ENCODE peak calls at places on chromosome 19, in four cellular contexts. I is H1, A is stomach, H is tibial nerve. X is an unnamed sample.

GRCh38 chr19:5926641-5927438 is 12.8 kb downstream of the CAPS start:
- DNase-seq in I (no peak), A (no peak), H (peak), X (peak)

GRCh38 chr19:24078688-24079087 is 8.3 kb upstream of the ZNF254 start:
- DNase-seq in H (no peak), I (no peak), A (no peak), X (no peak)

GRCh38 chr19:16435238-16435911 is 36.4 kb downstream of the EPS15L1 start:
- DNase-seq in A (no peak), I (no peak), H (peak), X (peak)

GRCh38 chr19:50658438-50659317 is 9.4 kb downstream of the C19orf81 start:
- DNase-seq in I (peak), A (peak), H (no peak), X (peak)

GRCh38 chr19:33444993-33445751 is 71.7 kb downstream of the CEBPG start:
- DNase-seq in I (no peak), A (no peak), H (no peak), X (no peak)

GRCh38 chr19:29667390-29667783 is 2.1 kb downstream of the PLEKHF1 start:
- DNase-seq in H (no peak), I (no peak), A (no peak), X (no peak)

GRCh38 chr19:45507864-45508680 is 793 bp downstream of the VASP start:
- DNase-seq in I (peak), A (peak), H (no peak), X (no peak)

GRCh38 chr19:9848761-9849160 is 13.6 kb downstream of the PIN1 start:
- DNase-seq in I (no peak), H (no peak), A (no peak), X (no peak)

GRCh38 chr19:3670796-3671679 is 29.2 kb downstream of the PIP5K1C start:
- DNase-seq in A (peak), H (peak), I (no peak), X (peak)

GRCh38 chr19:10419200-10419645 is 1.1 kb upstream of the PDE4A start:
- DNase-seq in I (no peak), H (no peak), A (no peak), X (no peak)

GRCh38 chr19:45809643-45810159 is 5.4 kb downstream of the RSPH6A start:
- DNase-seq in H (no peak), I (no peak), A (no peak), X (peak)

GRCh38 chr19:4234142-4234861 is 5.0 kb downstream of the EBI3 start:
- DNase-seq in I (no peak), A (no peak), H (no peak), X (no peak)

GRCh38 chr19:5157186-5157585 is 183.4 kb downstream of the PTPRS start:
- DNase-seq in A (no peak), I (no peak), H (no peak), X (no peak)

GRCh38 chr19:18520848-18521691 is 800 bp downstream of the ELL start:
- DNase-seq in H (no peak), I (peak), A (peak), X (peak)

GRCh38 chr19:44847144-44848035 is 1.3 kb downstream of the NECTIN2 start:
- DNase-seq in H (peak), I (peak), A (peak), X (peak)

GRCh38 chr19:16098416-16098768 is 13.3 kb upstream of the RAB8A start:
- DNase-seq in I (no peak), A (no peak), H (no peak), X (no peak)

GRCh38 chr19:18393836-18394235 is 3.6 kb downstream of the LRRC25 start:
- DNase-seq in A (peak), I (no peak), H (no peak), X (no peak)

DNA sequence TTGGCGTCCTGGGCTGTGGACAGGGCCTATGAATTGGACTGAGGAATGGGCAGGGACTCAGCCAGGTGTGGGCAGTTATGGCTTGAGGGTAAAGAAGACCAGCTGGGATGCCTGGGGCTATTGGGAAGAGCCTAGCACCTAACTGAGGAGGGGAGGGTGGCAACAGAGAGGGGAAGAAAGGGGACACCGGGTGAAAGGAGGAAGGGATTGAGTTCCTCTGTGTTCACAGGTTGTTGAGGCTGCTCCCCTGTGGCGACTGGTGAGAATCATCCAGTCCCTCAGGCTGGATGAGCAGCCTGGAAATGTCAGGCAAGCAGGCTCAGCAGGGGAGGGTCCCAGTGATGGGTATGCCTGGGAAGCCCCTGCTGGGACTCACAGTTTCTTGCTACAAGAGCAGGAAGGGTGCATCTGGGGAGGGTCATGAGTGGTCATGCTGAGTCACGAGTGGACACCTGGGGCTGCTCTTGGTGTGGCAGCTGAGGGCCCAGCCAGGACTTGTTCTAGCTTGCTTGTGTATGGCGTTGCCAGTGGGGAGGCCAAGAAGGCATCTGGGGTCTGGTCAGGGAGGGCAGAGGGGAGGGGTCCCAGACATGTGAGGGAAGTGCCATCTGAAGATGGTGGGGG is 1.4 kb downstream of the ZNF324 start:
- DNase-seq in I (no peak), H (no peak), A (no peak), X (no peak)
- H3K4me3 ChIP-seq in I (peak), H (no peak), A (no peak), X (no peak)

DNA sequence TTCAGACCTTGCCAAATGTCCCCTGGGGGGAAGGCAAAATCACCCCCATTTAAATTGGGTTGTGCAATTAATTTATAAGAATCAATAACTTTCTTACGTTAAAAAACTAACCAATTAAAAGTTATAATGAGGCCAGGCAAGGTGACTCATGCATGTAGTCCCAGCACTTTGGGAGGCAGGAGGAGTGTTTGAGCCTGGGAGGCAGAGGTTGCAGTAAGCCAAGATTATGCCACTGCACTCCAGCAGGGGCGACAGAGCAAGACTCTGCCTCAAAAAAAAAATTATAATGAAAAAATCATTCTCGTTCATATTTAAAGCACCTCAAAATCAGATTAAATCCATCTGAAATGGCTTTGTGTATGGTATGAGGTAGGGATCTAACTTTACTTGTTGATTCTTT is 18.4 kb upstream of the SIGLEC14 start:
- DNase-seq in H (no peak), A (no peak), I (no peak), X (peak)
- TF ChIP-seq CTCF in H (no peak), A (no peak), I (peak), X (peak)

DNA sequence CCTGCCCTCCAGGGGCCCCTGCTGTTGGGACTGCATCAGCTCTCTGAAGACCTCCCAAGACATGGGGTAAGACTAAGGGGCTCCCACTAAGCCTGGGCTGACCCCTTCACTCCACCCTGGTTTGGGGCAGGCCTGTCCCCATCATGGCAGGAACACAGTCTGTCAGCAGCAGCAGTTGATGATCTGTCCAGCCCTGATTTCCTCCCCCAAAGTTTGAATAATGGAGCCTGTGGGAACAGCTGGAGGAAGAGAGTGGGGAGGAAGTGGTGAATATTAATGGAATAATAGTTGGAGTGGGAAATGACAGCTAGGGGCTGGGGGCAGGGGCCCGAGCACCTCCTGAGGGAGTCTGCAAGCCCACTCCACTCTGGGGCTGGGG is 1.3 kb upstream of the B3GNT8 start:
- DNase-seq in A (no peak), H (no peak), I (no peak), X (no peak)
- H3K4me3 ChIP-seq in A (peak), H (peak), I (peak), X (peak)

GRCh38 chr19:43759515-43759914 is 4.8 kb upstream of the SMG9 start:
- DNase-seq in H (no peak), I (no peak), A (no peak), X (peak)
- TF ChIP-seq CTCF in H (no peak), I (peak), A (no peak), X (peak)

DNA sequence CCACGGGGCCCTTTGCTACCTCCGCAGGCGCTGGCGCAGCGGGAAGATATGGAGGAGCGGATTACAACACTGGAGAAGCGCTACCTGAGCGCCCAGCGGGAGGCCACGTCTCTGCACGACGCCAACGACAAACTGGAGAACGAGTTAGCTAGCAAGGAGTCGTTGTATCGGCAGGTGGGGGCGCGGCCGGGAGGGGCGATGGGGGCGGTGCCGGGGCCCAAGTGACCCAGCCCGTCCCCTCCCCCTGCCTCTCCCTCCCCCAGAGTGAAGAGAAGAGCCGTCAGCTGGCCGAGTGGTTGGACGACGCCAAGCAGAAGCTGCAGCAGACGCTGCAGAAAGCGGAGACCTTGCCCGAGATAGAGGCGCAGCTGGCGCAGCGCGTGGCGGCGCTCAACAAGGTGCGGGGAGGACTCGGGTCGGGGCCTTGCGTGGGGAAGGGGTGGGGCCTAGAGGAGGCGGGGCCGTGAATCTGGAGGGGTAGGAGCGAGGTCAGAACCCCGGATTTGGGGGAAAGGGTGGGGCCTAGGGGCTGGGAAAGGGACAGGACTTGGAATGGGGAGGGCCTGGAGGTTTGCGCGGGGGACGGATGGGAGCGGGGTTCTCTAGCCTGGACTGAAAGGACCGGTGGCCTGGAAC is 13.7 kb downstream of the PPFIA3 start:
- DNase-seq in H (no peak), I (peak), A (peak), X (no peak)
- H3K4me3 ChIP-seq in H (peak), I (no peak), A (peak), X (peak)

DNA sequence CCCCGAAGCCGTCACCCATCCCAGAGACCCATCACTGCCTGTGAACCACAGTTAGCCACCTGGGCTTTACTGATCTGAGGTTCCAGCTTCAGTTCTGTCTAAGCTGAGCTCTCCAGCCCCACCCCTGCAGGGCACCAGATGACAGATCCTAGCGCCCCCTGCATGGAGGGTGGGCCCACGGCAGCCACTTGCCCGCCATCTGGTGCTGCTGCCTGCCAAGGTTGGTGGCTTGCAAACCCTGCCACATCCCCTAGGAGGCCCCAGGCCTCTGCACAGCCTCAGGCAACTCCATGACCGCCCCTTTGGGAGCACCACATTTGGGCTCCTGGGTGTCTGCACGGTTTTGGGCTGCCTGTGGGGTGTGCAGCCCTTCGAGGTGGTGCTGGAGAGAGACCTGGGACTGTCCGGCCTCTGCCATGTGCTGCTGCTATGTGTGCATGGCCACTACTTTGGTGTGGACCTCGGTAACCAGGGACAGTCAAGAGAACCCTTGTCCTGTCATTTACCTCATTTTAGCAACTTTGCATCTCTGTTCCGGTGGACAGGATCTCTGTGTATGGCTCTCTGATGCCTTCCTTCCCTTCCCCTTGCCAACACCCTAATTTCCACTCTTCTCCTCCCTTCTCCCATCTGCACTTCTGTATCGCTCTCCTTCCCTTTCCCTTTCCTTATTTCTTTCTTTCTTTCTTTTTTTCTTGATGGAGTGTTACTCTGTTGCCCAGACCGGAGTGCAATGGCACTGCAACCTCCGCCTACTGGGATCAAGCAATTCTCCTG is 17.4 kb upstream of the SDHAF1 start:
- DNase-seq in A (no peak), H (no peak), I (peak), X (no peak)
- TF ChIP-seq CTCF in A (no peak), H (no peak), I (peak), X (peak)

GRCh38 chr19:961866-962620 is 22.1 kb upstream of the WDR18 start:
- DNase-seq in I (no peak), H (no peak), A (no peak), X (peak)

GRCh38 chr19:962683-963385 is 21.3 kb upstream of the WDR18 start:
- DNase-seq in A (no peak), H (no peak), I (no peak), X (no peak)

GRCh38 chr19:958967-959685 is 25.0 kb upstream of the WDR18 start:
- DNase-seq in H (no peak), I (no peak), A (no peak), X (peak)

GRCh38 chr19:960601-960938 is 23.6 kb upstream of the WDR18 start:
- DNase-seq in H (no peak), I (no peak), A (no peak), X (no peak)

GRCh38 chr19:959935-960502 is 24.1 kb upstream of the WDR18 start:
- DNase-seq in H (no peak), A (no peak), I (peak), X (no peak)
- H3K4me3 ChIP-seq in H (no peak), A (no peak), I (no peak), X (no peak)

DNA sequence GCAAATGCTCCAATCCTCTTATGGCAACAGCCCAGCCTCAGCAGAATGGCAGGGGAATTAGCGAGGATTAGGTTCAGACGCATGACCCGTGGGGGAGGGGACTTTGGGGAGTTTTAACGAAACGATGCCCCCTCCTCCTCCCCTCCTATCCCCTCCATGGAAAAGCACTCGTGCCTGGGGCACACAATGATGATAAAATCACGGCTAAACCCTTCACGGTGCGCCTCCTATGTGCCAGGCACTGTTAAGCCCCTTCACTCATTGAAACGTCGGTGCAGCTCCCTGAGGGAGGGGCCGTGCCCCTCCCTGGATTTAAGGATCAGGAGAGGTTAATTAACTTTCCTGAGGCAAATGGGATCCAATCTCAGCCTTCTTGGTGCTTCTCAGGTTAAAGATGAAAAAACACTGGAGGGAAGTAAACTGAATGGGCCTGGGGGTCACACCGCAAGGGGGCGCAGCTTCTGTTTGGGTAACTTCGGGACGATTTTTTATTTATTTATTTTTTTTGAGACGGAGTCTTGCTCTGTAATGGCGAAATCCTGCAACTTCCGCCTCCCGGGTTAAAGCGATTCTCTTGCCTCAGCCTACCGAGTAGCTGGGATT is 10.1 kb upstream of the TPRX2 start:
- DNase-seq in A (no peak), H (no peak), I (peak), X (peak)
- TF ChIP-seq CTCF in A (no peak), H (no peak), I (peak), X (peak)

GRCh38 chr19:7921955-7922840 is 2.1 kb downstream of the SNAPC2 start:
- DNase-seq in H (no peak), A (no peak), I (no peak), X (no peak)
- H3K4me3 ChIP-seq in H (no peak), A (no peak), I (no peak), X (no peak)

DNA sequence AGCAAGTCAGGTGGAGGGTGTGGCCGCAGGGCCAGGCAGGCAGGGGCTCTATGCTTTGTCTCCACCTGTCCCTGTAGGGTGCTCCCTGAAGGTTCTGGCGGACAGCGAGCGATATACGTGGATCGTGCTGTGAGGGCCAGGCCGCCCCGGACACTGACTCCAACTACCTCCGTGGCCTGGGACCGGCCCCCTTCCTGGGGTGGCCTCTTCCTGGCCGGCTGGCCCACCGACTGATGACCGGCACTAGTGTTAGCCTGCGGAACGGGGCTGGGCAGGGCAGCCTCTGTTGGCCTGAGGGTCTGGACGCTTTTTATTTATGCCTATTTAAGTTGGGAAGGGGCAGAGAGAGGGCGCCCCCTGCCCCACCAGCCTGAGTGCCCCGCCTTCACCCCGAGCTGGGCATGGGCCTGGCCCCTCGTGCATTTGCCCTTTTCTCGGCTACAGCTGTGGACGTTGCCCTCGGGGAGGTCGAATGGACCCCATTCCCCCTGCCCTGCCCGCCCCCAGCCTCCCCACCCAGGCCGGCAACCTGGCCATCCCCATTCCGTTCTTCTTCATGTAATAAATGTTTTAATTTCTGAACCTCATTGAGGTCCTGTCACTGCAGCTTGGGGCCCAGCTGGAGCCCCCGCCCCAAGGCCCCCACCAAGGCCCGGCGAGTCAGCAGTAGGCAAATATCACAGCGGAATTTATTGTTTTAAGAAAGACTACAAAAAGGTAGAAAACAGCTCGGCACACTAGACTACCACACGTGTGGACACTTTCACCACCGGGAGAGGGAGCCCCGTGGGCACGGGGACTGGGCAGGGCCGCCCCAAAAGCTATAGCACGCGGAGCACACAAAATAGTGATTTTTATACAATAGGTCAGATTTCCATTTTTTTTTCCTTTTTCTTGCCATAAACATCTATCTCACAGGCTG is 8.8 kb downstream of the DCAF15 start:
- DNase-seq in I (no peak), A (no peak), H (no peak), X (no peak)
- TF ChIP-seq CTCF in I (no peak), A (no peak), H (no peak), X (no peak)